ENCODE peak calls at places on chromosomes 16 and 17, in five cellular contexts. I is CD8-positive, alpha-beta memory T cell; T is IMR-90; P is naive thymus-derived CD4-positive, alpha-beta T cell; C is stomach. M is an unnamed sample. For H3K4me1, H3K27me3 and H3K36me3, the result is how much of the 10 kb centered on the place peaks cover.

GRCh38 chr16:64996641-64997040 is 125.2 kb downstream of the CDH11 start:
- DNase-seq in T (no peak), P (no peak), C (no peak), I (no peak), M (peak)

GRCh38 chr17:75645889-75646625 is 12.8 kb downstream of the SMIM5 start:
- DNase-seq in P (no peak), I (no peak), C (peak), T (no peak), M (peak)

GRCh38 chr16:15689290-15689689 is 39.2 kb downstream of the NDE1 start:
- DNase-seq in C (no peak), T (peak), I (no peak), P (no peak), M (no peak)

GRCh38 chr17:4201231-4201630 is 58.2 kb downstream of the CYB5D2 start:
- DNase-seq in C (no peak), P (no peak), I (no peak), T (peak), M (no peak)

GRCh38 chr17:37752482-37752881 is 7.6 kb upstream of the HNF1B start:
- DNase-seq in T (peak), P (no peak), C (no peak), I (no peak), M (no peak)

GRCh38 chr17:81250286-81251090 is 11.4 kb downstream of the NDUFAF8 start:
- DNase-seq in I (no peak), P (peak), C (no peak), T (no peak), M (peak)

GRCh38 chr16:85382717-85383118 is 230.4 kb upstream of the GSE1 start:
- DNase-seq in I (no peak), T (no peak), P (no peak), C (no peak), M (no peak)

GRCh38 chr16:51854401-51854951 is 692.5 kb downstream of the TOX3 start:
- DNase-seq in C (no peak), I (no peak), P (no peak), T (peak), M (no peak)

GRCh38 chr16:61987474-61988012 is 48.7 kb downstream of the CDH8 start:
- DNase-seq in I (no peak), C (no peak), P (no peak), T (no peak), M (no peak)

GRCh38 chr16:85716016-85716679 is 27.4 kb upstream of the GINS2 start:
- DNase-seq in C (no peak), T (no peak), P (no peak), I (no peak), M (no peak)

GRCh38 chr16:85528528-85529387 is 84.4 kb upstream of the GSE1 start:
- DNase-seq in T (no peak), I (no peak), C (no peak), P (no peak), M (no peak)

GRCh38 chr16:85462405-85463227 is 150.5 kb upstream of the GSE1 start:
- DNase-seq in T (no peak), P (no peak), I (no peak), C (peak), M (peak)

GRCh38 chr16:81702506-81702905 is 76.6 kb upstream of the PLCG2 start:
- DNase-seq in C (no peak), P (no peak), I (no peak), T (no peak), M (no peak)

DNA sequence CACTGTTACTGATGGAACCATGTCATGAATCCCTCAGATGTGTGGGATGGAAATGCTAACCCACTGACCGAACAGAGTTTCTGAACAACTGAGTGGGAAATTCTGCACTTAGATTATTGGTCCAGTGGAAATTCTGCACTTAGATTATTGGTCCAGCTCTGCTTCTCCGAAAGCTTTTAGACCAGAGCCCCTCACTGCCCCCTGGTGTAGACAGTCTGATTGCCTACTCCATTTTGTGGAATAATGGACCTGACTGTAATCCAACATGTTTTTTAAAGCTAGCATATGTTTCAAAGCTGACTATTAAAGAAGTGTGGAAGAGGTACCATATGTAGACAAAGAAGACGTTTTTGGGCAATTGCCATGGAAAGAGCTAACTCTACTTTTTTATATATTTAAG is 50.3 kb upstream of the TBX2 start:
- DNase-seq in T (no peak), P (no peak), I (no peak), C (no peak), M (no peak)
- H3K4me1 ChIP-seq in T (under half), P (under half), I (under half), C (under half), M (under half)

GRCh38 chr17:49468827-49469385 is 26.2 kb upstream of the NGFR start:
- DNase-seq in C (no peak), I (no peak), T (no peak), P (no peak), M (no peak)

GRCh38 chr17:49471769-49472168 is 23.3 kb upstream of the NGFR start:
- DNase-seq in T (no peak), I (no peak), C (no peak), P (no peak), M (no peak)

GRCh38 chr17:49469831-49470568 is 25.1 kb upstream of the NGFR start:
- DNase-seq in P (no peak), I (no peak), C (no peak), T (no peak), M (no peak)

GRCh38 chr17:49472527-49472926 is 22.6 kb upstream of the NGFR start:
- DNase-seq in C (no peak), P (no peak), T (no peak), I (no peak), M (no peak)

DNA sequence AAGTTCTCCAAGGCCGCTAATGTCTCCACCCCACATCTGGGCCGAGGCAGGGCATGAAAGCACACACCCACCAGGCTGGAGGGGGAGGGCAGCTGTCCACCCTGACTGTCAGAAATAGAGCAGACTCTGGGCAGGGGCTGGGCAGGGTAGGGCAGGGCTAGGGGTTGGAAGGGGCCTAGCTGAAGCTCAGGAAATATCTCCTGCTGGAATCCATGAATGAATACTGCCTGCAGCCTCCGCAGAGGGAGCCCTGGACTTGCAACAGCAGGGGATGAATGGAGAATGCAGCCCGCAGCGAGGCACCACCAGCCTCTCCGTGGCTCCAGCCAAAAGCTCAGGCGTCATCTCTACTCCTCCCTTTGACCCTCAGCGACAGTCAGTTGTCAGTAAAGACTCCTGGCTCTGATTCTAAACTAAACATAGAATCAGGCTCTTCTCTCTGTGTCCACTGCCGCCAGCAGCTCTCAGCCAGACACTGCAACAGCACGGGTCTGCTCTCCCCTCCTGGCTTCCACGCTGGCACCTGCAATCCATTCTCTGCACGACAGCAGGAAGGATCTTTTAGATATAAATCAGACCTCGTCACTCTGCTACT is 23.9 kb upstream of the NGFR start:
- DNase-seq in T (no peak), I (no peak), C (no peak), P (no peak), M (no peak)
- H3K27me3 ChIP-seq in T (half or more), I (under half), C (under half), P (under half), M (under half)

GRCh38 chr16:8595783-8596182 is 5.5 kb upstream of the TMEM114 start:
- DNase-seq in I (no peak), P (no peak), C (no peak), T (no peak), M (no peak)

GRCh38 chr16:8591451-8591850 is 1.1 kb upstream of the TMEM114 start:
- DNase-seq in I (no peak), T (no peak), P (no peak), C (no peak), M (no peak)

GRCh38 chr16:8596581-8596980 is 6.3 kb upstream of the TMEM114 start:
- DNase-seq in T (no peak), C (no peak), P (no peak), I (no peak), M (no peak)

GRCh38 chr16:8590811-8591210 is 500 bp upstream of the TMEM114 start:
- DNase-seq in T (no peak), I (no peak), C (no peak), P (no peak), M (no peak)

DNA sequence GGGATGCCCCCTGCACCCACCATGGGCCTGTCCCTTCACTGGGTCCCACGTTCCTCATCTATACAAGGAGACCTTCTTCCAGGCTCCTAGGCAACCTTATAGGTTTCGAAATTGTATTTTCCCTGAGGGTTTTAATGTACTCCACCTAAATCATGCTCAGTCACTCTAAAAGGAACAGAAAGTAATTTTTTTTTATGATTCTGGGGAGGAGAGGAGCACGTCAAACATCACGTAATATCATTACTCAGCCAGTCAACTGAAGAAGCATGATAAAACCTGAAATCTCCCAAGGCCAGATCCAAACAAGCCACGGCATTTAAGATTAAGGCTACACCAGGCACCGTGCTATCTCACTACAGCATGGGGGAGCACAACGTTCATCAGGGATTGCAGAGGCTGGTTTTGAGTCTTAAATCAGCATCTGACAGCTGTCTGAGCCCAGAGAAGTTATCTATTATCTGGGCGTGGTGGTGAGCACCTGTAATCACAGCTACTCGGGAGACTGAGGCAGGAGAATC is 3.9 kb upstream of the TMEM114 start:
- DNase-seq in P (no peak), C (no peak), I (no peak), T (no peak), M (no peak)
- H3K36me3 ChIP-seq in P (under half), C (under half), I (under half), T (under half), M (under half)

GRCh38 chr17:45366049-45366448 is 49.2 kb upstream of the MAP3K14 start:
- DNase-seq in T (no peak), I (no peak), P (no peak), C (no peak), M (no peak)
- H3K4me1 ChIP-seq in T (under half), I (under half), P (under half), C (under half), M (under half)